ENCODE peak calls at places on chromosomes 5 and 9, in eight cellular contexts. Z is ovary, E is mesothelial cell of epicardium, M is uterus, R is heart left ventricle, V is neural progenitor cell, X is breast epithelium, T is PC-9. H is an unnamed sample.

GRCh38 chr5:79074641-79075040 is 5.1 kb downstream of the BHMT2 start:
- DNase-seq in V (no peak), E (no peak), R (no peak), T (no peak), X (no peak), M (no peak), Z (no peak), H (peak; percentile 79)

GRCh38 chr5:137022043-137022442 is 477.1 kb downstream of the SPOCK1 start:
- DNase-seq in E (no peak), Z (no peak), V (no peak), R (peak; percentile 48), M (no peak), X (peak; percentile 17), T (no peak), H (no peak)

GRCh38 chr5:73709536-73710129 is 83.6 kb downstream of the ARHGEF28 start:
- DNase-seq in V (no peak), Z (no peak), T (no peak), X (no peak), E (no peak), M (no peak), R (no peak), H (peak; percentile 10)

GRCh38 chr5:138961711-138962110 is 86.6 kb upstream of the LRRTM2 start:
- DNase-seq in E (no peak), R (no peak), Z (no peak), M (no peak), V (no peak), X (no peak), T (no peak), H (no peak)

GRCh38 chr9:89878687-89879086 is 273.9 kb downstream of the GADD45G start:
- DNase-seq in M (peak; percentile 16), R (peak; percentile 95), V (no peak), X (peak; percentile 44), E (no peak), Z (no peak), T (no peak), H (peak; percentile 36)

GRCh38 chr9:89172398-89172797 is 6.2 kb downstream of the SHC3 start:
- DNase-seq in R (no peak), Z (no peak), M (no peak), V (no peak), X (no peak), T (no peak), E (no peak), H (no peak)

GRCh38 chr5:143128412-143129071 is 274.9 kb downstream of the NR3C1 start:
- DNase-seq in E (no peak), M (no peak), R (no peak), T (no peak), V (no peak), Z (no peak), X (no peak), H (no peak)

GRCh38 chr9:112332977-112333638 is at the start of gene PTBP3:
- DNase-seq in R (peak; percentile 84), Z (peak; percentile 76), X (peak; percentile 74), M (peak; percentile 69), E (peak; percentile 48), T (peak; percentile 87), V (peak; percentile 84), H (peak; percentile 80)

GRCh38 chr9:117860849-117861248 is 156.6 kb downstream of the TLR4 start:
- DNase-seq in T (no peak), X (no peak), Z (no peak), E (no peak), M (no peak), R (no peak), V (no peak), H (no peak)

GRCh38 chr5:123371575-123372179 is 51.5 kb downstream of the CEP120 start:
- DNase-seq in V (peak; percentile 65), M (peak; percentile 20), X (no peak), Z (peak; percentile 51), T (peak; percentile 14), R (peak; percentile 36), E (peak; percentile 18), H (peak; percentile 72)

GRCh38 chr9:33309903-33310302 is 19.6 kb downstream of the NFX1 start:
- DNase-seq in X (no peak), Z (no peak), T (no peak), V (no peak), E (no peak), M (no peak), R (no peak), H (no peak)

GRCh38 chr9:133523096-133523495 is 1.7 kb downstream of the MYMK start:
- DNase-seq in Z (peak; percentile 9), T (no peak), E (no peak), R (no peak), X (no peak), V (no peak), M (no peak), H (no peak)

GRCh38 chr5:135008981-135009735 is 24.9 kb downstream of the PITX1 start:
- DNase-seq in X (no peak), T (no peak), E (no peak), Z (no peak), M (no peak), R (no peak), V (no peak), H (no peak)

GRCh38 chr5:109167586-109167985 is 242.2 kb downstream of the PJA2 start:
- DNase-seq in E (no peak), R (no peak), V (no peak), X (no peak), M (no peak), T (no peak), Z (no peak), H (no peak)

GRCh38 chr5:74765201-74765600 is 1.7 kb downstream of the GFM2 start:
- DNase-seq in R (no peak), V (peak; percentile 7), T (no peak), X (no peak), E (no peak), M (no peak), Z (no peak), H (no peak)

GRCh38 chr5:140556438-140556837 is 835 bp downstream of the SRA1 start:
- DNase-seq in Z (no peak), M (no peak), T (no peak), V (no peak), X (no peak), E (no peak), R (no peak), H (no peak)

GRCh38 chr9:101409079-101409477 is 10.4 kb downstream of the ZNF189 start:
- DNase-seq in V (no peak), M (no peak), R (no peak), E (no peak), Z (no peak), X (no peak), T (no peak), H (no peak)

GRCh38 chr5:144484124-144484897 is 313.6 kb downstream of the KCTD16 start:
- DNase-seq in V (no peak), E (no peak), M (no peak), X (no peak), R (no peak), Z (no peak), T (no peak), H (peak; percentile 58)

GRCh38 chr9:86099695-86100364 is 472 bp upstream of the GOLM1 start:
- DNase-seq in T (peak; percentile 42), X (peak; percentile 29), R (peak; percentile 45), M (peak; percentile 57), V (peak; percentile 56), Z (peak; percentile 38), E (no peak), H (peak; percentile 42)

GRCh38 chr5:8829322-8830029 is 716.4 kb downstream of the SEMA5A start:
- DNase-seq in T (no peak), Z (no peak), M (peak; percentile 63), E (no peak), R (peak; percentile 48), X (no peak), V (no peak), H (peak; percentile 96)

GRCh38 chr9:133777111-133777791 is 39.1 kb upstream of the SARDH start:
- DNase-seq in T (no peak), E (peak; percentile 6), V (no peak), Z (peak; percentile 19), X (no peak), R (no peak), M (no peak), H (no peak)

GRCh38 chr9:86263876-86264275 is 4.4 kb upstream of the C9orf153 start:
- DNase-seq in E (no peak), R (no peak), Z (no peak), X (no peak), V (no peak), T (no peak), M (no peak), H (no peak)

GRCh38 chr5:66223637-66224036 is 79.5 kb downstream of the SREK1 start:
- DNase-seq in M (peak; percentile 49), T (no peak), X (no peak), V (no peak), R (no peak), Z (no peak), E (no peak), H (peak; percentile 48)
- TF ChIP-seq CTCF in M (peak; percentile 30), T (peak; percentile 40), X (no peak), V (peak; percentile 32), R (peak; percentile 16), Z (no peak), E (no peak), H (peak; percentile 23)

DNA sequence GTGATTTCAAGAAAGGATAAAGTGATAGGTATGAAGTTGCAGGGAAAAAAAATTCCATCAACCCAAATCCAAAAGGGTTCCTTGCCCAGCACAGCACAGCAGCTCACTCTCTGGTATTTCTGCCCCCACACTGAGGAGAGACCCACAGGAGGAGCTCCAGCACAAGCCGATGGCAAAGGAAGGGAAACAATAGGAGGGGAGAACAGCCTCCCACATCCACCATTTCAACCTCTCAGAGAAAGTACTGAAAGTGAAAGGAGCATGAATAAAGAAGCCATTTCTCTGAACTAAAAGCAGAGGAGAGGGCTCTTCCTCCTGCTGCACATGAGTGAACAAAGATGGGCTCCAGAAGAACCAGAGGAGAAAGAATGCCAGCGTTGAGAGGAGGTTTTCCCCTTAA is 54.9 kb upstream of the ZSWIM6 start:
- DNase-seq in E (no peak), Z (no peak), X (no peak), M (no peak), T (no peak), V (peak; percentile 55), R (no peak), H (peak; percentile 34)
- TF ChIP-seq CTCF in E (no peak), Z (no peak), X (no peak), M (no peak), T (no peak), V (peak; percentile 35), R (no peak), H (no peak)

GRCh38 chr9:136529516-136530471 is 16.1 kb downstream of the NOTCH1 start:
- DNase-seq in M (no peak), V (peak; percentile 56), T (no peak), R (peak; percentile 66), Z (no peak), E (no peak), X (no peak), H (no peak)
- TF ChIP-seq CTCF in M (no peak), V (peak; percentile 9), T (no peak), R (no peak), Z (no peak), E (no peak), X (no peak), H (no peak)

DNA sequence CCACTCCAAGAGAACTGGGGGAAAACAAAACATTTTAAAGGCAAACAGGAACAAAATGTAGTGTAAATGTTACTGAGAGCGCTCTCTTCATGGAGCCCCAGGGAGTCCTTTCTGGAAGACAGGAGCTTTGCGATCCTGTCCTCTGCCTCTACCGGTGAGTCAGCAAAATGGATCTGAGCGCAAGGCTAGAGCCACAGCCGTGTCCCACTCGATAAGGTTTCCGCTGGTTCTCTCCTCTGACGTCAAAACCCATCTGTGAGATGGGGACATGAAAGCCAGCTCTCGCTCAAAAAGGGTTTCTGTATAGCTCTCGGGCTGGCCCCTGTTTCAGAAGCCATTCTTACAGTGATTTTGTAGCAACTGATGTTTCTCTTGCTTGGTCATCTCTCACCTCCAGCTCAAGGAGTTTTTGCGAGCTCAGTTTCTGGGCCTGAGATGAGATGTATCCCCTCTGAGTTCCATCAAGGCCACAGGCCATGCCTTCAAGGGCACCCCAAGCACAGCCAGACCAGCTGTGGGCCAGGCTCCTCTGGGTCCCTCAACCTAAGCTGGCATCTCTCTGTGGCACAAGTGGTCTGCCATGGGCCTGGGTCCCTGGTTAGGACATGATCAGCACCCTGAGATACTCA is 101.6 kb downstream of the FSTL4 start:
- DNase-seq in M (no peak), R (no peak), X (no peak), V (no peak), T (no peak), E (no peak), Z (no peak), H (no peak)
- TF ChIP-seq CTCF in M (no peak), R (no peak), X (no peak), V (no peak), T (no peak), E (no peak), Z (no peak), H (no peak)